ENCODE peak calls at places on chromosomes 11 and 22, in four cellular contexts. S is effector memory CD4-positive, alpha-beta T cell; N is fibroblast of lung; X is thoracic aorta. G is an unnamed sample.

GRCh38 chr11:94731921-94732601 is 36.1 kb upstream of the AMOTL1 start:
- DNase-seq in S (no peak), N (peak; percentile 74), X (no peak), G (no peak)

GRCh38 chr11:69868871-69869270 is 49.7 kb upstream of the FGF3 start:
- DNase-seq in S (no peak), N (no peak), X (no peak), G (no peak)

GRCh38 chr11:113974741-113975470 is at the start of gene HTR3A:
- DNase-seq in S (no peak), N (no peak), X (no peak), G (no peak)

GRCh38 chr11:110478410-110478809 is 48.7 kb downstream of the FDX1 start:
- DNase-seq in S (no peak), N (no peak), X (no peak), G (no peak)

GRCh38 chr11:2270322-2271076 is at the start of gene ASCL2:
- DNase-seq in S (no peak), N (no peak), X (no peak), G (no peak)

GRCh38 chr11:26976389-26976788 is 17.5 kb upstream of the FIBIN start:
- DNase-seq in S (no peak), N (peak; percentile 93), X (no peak), G (no peak)

GRCh38 chr11:46686886-46687810 is 13.3 kb downstream of the ARHGAP1 start:
- DNase-seq in S (no peak), N (peak; percentile 85), X (no peak), G (no peak)

GRCh38 chr11:120061761-120062560 is 76.0 kb downstream of the TRIM29 start:
- DNase-seq in S (no peak), N (peak; percentile 52), X (no peak), G (no peak)

GRCh38 chr11:36703055-36703404 is 105.0 kb upstream of the RAG2 start:
- DNase-seq in S (no peak), N (no peak), X (no peak), G (no peak)

GRCh38 chr11:63673579-63673978 is 2.4 kb upstream of the ATL3 start:
- DNase-seq in S (no peak), N (peak; percentile 53), X (no peak), G (no peak)

GRCh38 chr11:31325162-31325561 is 44.4 kb downstream of the DCDC1 start:
- DNase-seq in S (no peak), N (peak; percentile 71), X (no peak), G (no peak)

GRCh38 chr11:62669420-62670161 is 1.9 kb upstream of the UQCC3 start:
- DNase-seq in S (no peak), N (no peak), X (no peak), G (no peak)

GRCh38 chr11:34267440-34267839 is 90.4 kb downstream of the ABTB2 start:
- DNase-seq in S (no peak), N (no peak), X (no peak), G (no peak)
- H3K27ac ChIP-seq in S (no peak overlapping the region), N (no peak overlapping the region), X (peak overlapping the region; percentile 56), G (peak overlapping the region; percentile 22)

GRCh38 chr11:75349540-75350116 is 1.8 kb downstream of the ARRB1 start:
- DNase-seq in S (no peak), N (no peak), X (no peak), G (no peak)
- H3K27ac ChIP-seq in S (peak overlapping the region; percentile 84), N (no peak overlapping the region), X (no peak overlapping the region), G (peak overlapping the region; percentile 96)

DNA sequence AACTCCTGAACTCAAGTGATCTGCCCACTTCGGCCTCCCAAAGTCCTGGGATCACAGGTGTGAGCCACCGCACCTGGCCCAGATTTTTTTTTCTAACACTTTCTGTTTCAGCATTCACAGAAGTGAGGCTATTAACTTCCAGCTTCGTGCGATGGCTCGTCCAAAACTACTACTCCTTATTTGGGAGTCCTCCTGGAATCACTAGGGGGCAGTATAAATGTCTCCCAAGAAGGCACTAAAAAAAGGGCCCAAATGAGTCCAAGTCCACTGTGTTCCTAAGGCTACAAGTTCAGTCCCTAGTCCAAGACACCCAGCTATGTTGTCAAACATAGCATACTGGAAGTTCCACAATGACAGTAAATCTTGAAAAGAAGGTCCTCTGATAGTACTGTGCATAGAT is 63.2 kb upstream of the BIRC3 start:
- DNase-seq in S (no peak), N (no peak), X (no peak), G (no peak)
- H3K27ac ChIP-seq in S (no peak overlapping the region), N (no peak overlapping the region), X (no peak overlapping the region), G (no peak overlapping the region)

DNA sequence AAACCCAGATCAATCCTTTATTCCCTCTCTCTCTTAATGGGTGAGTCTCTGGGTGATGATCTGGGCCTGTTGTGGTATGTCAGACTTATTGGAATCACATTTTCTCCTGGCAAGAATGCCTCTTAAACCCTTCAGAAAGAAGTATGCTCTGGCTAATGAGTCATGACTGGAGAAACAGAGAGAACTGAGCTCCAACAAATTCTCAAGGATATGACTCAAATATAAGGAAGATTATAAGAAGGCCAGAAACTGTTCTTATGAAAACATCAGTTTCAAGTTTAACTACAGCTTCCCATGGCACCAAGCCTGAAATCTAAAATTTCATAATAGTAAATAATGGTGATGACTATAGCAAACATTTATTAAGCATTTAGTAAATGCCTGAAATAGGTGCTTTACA is 83.9 kb downstream of the OR5AK2 start:
- DNase-seq in S (no peak), N (peak; percentile 98), X (no peak), G (no peak)
- H3K27ac ChIP-seq in S (no peak overlapping the region), N (peak overlapping the region; percentile 70), X (peak overlapping the region; percentile 51), G (no peak overlapping the region)

GRCh38 chr22:20868225-20868944 is 9.6 kb downstream of the SNAP29 start:
- DNase-seq in S (no peak), N (no peak), X (no peak), G (no peak)
- H3K27ac ChIP-seq in S (no peak overlapping the region), N (peak overlapping the region; percentile 14), X (no peak overlapping the region), G (no peak overlapping the region)

GRCh38 chr11:90803366-90803765 is 580.5 kb upstream of the CHORDC1 start:
- DNase-seq in S (no peak), N (no peak), X (no peak), G (no peak)
- H3K27ac ChIP-seq in S (no peak overlapping the region), N (no peak overlapping the region), X (no peak overlapping the region), G (no peak overlapping the region)